ENCODE peak calls at places on chromosomes 11 and 22, in five cellular contexts. L, O, Z, Q and T are unnamed samples.

GRCh38 chr11:123454060-123454651 is 24.1 kb downstream of the GRAMD1B start:
- DNase-seq in Q (no peak), O (no peak), L (no peak), Z (peak), T (peak)

GRCh38 chr11:110095554-110095953 is 2.4 kb downstream of the ZC3H12C start:
- DNase-seq in Z (no peak), O (no peak), Q (no peak), L (no peak), T (no peak)

GRCh38 chr11:74936976-74937375 is 11.9 kb downstream of the XRRA1 start:
- DNase-seq in O (no peak), Z (no peak), Q (no peak), L (no peak), T (no peak)

GRCh38 chr11:76788661-76789442 is 5.7 kb downstream of the TSKU start:
- DNase-seq in O (peak), Z (no peak), Q (peak), L (peak), T (no peak)

GRCh38 chr11:46296520-46297448 is 19.3 kb downstream of the CREB3L1 start:
- DNase-seq in L (peak), Q (peak), O (no peak), Z (peak), T (no peak)

GRCh38 chr11:111299111-111300026 is 1.0 kb downstream of the POU2AF3 start:
- DNase-seq in O (no peak), L (peak), Q (peak), Z (peak), T (no peak)

GRCh38 chr11:64461081-64461480 is 102.1 kb downstream of the RPS6KA4 start:
- DNase-seq in O (no peak), Q (no peak), Z (no peak), L (no peak), T (no peak)

GRCh38 chr11:65377036-65377435 is 5.4 kb downstream of the SLC25A45 start:
- DNase-seq in O (no peak), Q (no peak), Z (no peak), L (no peak), T (no peak)

GRCh38 chr11:86595401-86595800 is 77.0 kb downstream of the ME3 start:
- DNase-seq in Z (no peak), O (no peak), Q (no peak), L (no peak), T (no peak)

GRCh38 chr11:65558785-65559509 is 788 bp upstream of the LTBP3 start:
- DNase-seq in Z (peak), O (no peak), Q (peak), L (peak), T (no peak)

GRCh38 chr22:18085188-18085587 is 7.4 kb downstream of the PEX26 start:
- DNase-seq in Q (no peak), L (no peak), O (no peak), Z (peak), T (no peak)

DNA sequence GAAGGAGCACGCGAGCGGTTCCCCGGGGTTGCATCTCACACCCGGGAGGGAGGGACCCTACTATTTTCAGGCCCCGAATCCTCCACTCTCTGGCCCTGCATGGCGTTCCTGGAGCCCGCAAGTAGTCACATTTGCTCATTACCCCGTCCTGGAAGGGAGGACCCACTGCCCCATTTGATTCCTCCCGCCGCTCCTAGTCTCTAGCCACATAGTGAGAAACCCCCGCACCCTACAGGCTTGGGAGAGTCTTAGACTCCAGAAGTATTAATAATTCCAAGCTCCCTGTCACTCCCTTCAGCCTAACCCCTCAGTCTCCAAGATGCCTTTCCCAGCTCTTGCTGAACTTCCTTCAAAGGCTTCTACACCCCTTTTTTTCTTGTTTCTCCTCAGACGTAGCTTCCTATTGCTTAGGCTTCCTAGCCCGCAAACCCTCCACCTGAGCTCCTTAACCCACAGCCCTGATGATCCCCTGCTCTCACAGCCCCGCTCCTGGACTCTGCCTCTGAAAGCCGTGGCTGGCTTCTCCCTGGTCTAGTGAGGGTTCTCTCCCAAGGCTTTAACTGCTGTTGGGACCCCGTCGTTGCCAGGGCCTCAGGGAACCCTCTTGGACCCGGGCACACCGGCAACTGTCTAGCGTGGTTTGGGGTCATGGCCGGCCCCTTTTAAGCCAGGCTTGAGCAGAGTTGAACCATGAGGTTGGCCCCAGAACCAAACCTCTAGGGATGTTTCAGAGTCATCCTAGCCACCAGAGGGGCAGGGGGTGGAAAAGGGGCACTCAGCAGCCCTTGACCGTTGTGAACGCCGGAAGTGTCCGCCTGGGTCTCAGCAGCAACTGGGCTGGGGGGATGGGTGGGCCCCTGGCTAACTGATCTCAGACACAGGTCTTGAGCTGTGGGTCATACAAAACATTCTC is 862 bp downstream of the GGA1 start:
- DNase-seq in L (no peak), O (no peak), Z (no peak), Q (no peak), T (no peak)
- TF ChIP-seq POLR2A in L (no peak), O (no peak), Z (no peak), Q (no peak), T (no peak)

GRCh38 chr11:10601722-10602281 is 33.3 kb upstream of the LYVE1 start:
- DNase-seq in Z (no peak), Q (no peak), L (no peak), O (no peak), T (no peak)

GRCh38 chr11:10602945-10603344 is 34.5 kb upstream of the LYVE1 start:
- DNase-seq in O (no peak), Q (no peak), L (no peak), Z (no peak), T (no peak)

GRCh38 chr11:10602366-10602765 is 33.9 kb upstream of the LYVE1 start:
- DNase-seq in O (no peak), L (no peak), Q (no peak), Z (no peak), T (no peak)

GRCh38 chr11:10599388-10600175 is 31.1 kb upstream of the LYVE1 start:
- DNase-seq in Q (no peak), Z (peak), O (peak), L (no peak), T (no peak)

GRCh38 chr11:10600570-10601248 is 32.2 kb upstream of the LYVE1 start:
- DNase-seq in L (no peak), O (peak), Z (no peak), Q (no peak), T (no peak)
- TF ChIP-seq POLR2A in L (no peak), O (no peak), Z (no peak), Q (no peak), T (no peak)

DNA sequence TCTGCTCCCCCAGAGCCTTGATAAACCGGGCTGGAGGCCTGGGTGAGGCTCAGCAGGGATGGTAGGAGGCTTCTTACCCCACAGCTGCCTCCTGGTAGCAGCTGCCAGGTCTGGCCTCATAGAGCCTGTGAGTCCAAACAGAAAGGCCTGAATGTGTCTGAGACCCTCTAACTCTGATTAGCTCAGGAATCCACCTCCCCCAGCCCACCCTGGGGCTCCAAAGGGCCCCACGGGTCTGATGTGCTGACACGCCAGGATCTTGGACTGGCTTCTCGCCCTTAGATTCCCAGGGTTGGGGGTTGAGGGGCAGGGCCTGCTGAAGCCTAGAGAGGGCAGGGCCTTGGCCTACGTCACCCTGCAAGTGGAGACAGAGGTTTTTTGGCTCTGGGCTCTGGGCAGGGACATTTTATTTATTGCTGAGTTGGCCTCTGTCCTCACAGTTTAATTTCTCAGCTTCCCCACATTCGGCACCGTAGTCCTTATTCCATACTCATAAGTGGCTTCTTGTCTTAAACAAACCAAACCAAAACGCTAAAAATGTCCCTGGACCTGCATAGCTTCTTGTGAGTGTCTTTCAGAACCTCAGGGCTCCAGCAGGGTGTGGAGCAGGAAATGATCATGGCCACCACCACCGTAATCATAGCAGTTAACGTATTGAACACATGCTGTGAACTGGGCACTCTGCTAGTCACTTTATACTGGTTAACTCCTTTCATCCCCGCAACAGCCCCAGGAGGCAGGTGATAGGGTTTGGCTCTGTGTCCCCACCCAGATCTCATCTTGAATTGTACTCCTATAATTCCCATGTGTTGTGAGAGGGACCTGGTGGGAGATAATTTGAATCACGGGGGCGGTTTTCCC is 25.1 kb downstream of the KIAA1671 start:
- DNase-seq in Z (no peak), Q (peak), L (peak), O (no peak), T (no peak)
- TF ChIP-seq POLR2A in Z (no peak), Q (no peak), L (no peak), O (no peak), T (no peak)

DNA sequence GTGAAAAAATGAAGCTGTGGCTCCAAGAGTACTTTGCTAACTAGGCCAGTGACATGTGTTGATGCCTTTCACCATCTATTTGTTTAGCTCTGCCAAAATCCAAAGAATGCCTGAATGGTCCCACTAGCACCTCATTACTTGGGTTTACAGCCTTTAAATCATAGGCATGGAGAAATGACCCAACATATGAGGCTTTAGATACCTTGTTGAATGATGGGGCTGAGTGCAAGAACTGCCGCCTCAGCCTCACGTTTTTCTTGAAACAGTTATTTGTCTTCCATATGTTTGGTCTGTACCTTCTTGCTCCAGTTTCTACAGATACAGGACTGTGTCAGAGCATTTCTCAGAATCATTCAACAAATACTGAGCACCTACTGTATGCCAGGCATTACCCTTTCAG is 8.4 kb downstream of the RBM4 start:
- DNase-seq in Q (no peak), Z (no peak), L (no peak), O (no peak), T (no peak)
- TF ChIP-seq POLR2A in Q (no peak), Z (no peak), L (no peak), O (no peak), T (no peak)

DNA sequence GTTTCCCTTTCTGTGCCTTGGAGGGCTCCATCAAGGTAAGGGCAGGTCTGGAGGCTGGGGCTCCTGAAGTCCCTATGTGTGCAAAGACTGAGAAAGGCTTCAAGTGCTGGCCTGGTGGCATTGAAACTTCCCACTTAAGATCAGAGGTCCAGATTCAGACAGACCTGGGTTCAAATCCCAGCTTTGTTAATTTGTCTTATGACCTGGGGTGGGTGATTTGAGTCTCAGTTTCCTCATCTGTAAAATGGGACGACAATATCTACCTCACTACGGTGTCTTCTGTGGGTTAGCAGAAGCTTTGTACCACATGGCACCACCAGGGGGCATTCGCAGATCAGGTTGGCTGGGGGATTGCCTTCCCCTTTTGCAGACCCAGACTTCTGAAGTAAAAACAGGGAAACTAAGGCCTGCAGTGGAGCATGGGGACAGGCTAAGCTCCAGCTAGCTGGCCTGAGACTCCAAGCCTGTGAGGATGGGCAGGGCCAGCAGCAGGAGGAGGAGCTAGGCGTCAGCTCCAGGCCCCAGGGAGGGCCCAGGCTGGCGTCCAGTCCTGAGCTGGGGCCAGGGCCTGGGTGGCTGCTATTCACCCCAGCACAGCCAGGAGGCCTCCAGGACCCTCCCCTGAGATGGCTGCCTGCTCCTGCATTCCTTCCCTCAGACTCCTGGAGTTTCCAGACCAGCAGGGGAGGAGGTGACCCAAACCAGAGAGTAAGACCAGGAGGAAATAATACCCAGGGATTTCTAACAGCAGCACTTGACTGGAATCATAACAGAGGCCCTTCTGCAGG is 1.5 kb downstream of the CASTOR1 start:
- DNase-seq in Q (peak), L (peak), Z (peak), O (peak), T (peak)
- TF ChIP-seq POLR2A in Q (no peak), L (peak), Z (peak), O (peak), T (no peak)

GRCh38 chr22:47627561-47628253 is 865.3 kb downstream of the TBC1D22A start:
- DNase-seq in O (no peak), Q (no peak), Z (no peak), L (no peak), T (no peak)
- TF ChIP-seq POLR2A in O (no peak), Q (no peak), Z (no peak), L (no peak), T (no peak)

DNA sequence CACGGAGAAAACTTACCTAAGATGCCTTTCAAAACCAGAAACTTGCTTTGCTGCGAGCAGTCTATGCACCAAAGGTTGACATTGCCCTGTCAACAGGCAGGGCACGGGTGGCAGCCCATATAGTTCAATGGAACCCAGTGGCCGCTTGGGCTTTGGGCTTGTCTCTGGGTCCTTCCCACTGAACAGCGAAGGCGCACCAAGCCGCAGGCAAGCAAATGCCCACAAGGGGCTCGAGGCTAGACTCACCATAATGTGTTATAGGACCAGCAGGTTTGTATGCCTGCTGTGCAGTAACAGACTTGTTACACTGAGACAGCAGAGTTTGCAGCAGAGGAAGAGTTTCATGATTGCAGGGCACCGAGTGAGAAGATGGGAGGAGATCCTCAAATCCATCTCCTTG is 20.3 kb downstream of the CLDN5 start:
- DNase-seq in Z (no peak), Q (no peak), O (no peak), L (no peak), T (no peak)
- TF ChIP-seq POLR2A in Z (no peak), Q (no peak), O (no peak), L (no peak), T (no peak)

DNA sequence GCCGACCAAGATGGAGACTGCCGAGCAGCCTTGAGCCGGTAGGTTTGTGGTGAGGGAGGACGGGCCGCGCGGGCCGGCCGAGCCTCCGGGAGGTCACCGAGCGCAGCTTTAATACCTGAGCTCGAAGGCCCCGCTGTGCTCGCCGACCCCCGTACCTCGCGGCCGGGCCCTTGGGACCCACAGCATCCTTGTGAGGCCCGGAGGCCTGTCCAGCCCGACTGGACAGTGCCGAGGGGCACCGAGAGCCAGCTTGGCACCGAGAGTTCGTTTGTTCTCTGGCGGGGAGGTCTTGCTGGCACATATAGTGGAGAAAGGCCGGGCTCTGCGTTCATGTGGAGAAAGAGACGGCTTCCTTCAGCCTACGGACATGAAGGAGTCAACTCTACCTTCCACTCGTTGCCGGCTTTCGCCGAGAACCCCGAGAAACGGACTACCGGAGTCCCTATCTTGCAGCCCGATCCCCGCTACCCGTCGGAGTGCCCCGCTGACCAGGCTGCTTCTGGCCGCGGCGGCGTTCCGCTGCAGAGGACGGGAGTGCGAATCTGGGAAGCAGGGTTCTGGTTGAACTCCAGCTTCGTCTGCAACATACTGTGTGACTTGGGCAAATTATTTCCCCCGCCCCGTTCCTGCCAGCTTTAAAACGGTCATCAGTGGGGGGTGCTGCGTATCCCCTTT is 348 bp downstream of the TSSC4 start:
- DNase-seq in Z (no peak), Q (no peak), L (no peak), O (no peak), T (no peak)
- TF ChIP-seq POLR2A in Z (peak), Q (no peak), L (peak), O (no peak), T (no peak)

GRCh38 chr22:23437779-23438178 is 142.3 kb downstream of the IGLL1 start:
- DNase-seq in L (no peak), Z (no peak), Q (no peak), O (no peak), T (no peak)
- TF ChIP-seq POLR2A in L (no peak), Z (no peak), Q (no peak), O (no peak), T (no peak)